ENCODE peak calls at places on chromosomes 13 and 19, in five cellular contexts. J, D, L, K and Z are unnamed samples.

GRCh38 chr13:71515639-71516038 is 351.4 kb downstream of the DACH1 start:
- DNase-seq in J (no peak), D (no peak), L (no peak), K (no peak), Z (no peak)

GRCh38 chr19:24033962-24034342 is 53.0 kb upstream of the ZNF254 start:
- DNase-seq in J (peak), D (peak), L (peak), K (peak), Z (peak)

GRCh38 chr13:31896427-31896826 is 135.1 kb upstream of the FRY start:
- DNase-seq in J (peak), D (no peak), L (no peak), K (no peak), Z (no peak)

GRCh38 chr19:1575323-1576241 is 7.5 kb upstream of the MEX3D start:
- DNase-seq in J (no peak), D (no peak), L (no peak), K (no peak), Z (no peak)

GRCh38 chr19:6113616-6114188 is 3.4 kb upstream of the RFX2 start:
- DNase-seq in J (no peak), D (no peak), L (no peak), K (no peak), Z (no peak)

GRCh38 chr19:16462757-16463250 is 9.0 kb downstream of the EPS15L1 start:
- DNase-seq in J (no peak), D (no peak), L (no peak), K (no peak), Z (peak)

GRCh38 chr19:7720351-7720750 is 11.6 kb downstream of the CLEC4G start:
- DNase-seq in J (no peak), D (no peak), L (no peak), K (no peak), Z (no peak)

GRCh38 chr19:39582891-39583625 is 19.3 kb upstream of the LGALS13 start:
- DNase-seq in J (no peak), D (no peak), L (no peak), K (no peak), Z (no peak)

GRCh38 chr13:41384749-41385503 is 72.4 kb upstream of the RGCC start:
- DNase-seq in J (peak), D (no peak), L (no peak), K (no peak), Z (peak)

GRCh38 chr13:29905845-29906244 is 55.4 kb upstream of the UBL3 start:
- DNase-seq in J (peak), D (no peak), L (no peak), K (peak), Z (peak)

GRCh38 chr13:41496420-41497234 is 39.3 kb downstream of the RGCC start:
- DNase-seq in J (peak), D (no peak), L (no peak), K (no peak), Z (no peak)

GRCh38 chr19:45764947-45765346 is 4.1 kb downstream of the SIX5 start:
- DNase-seq in J (no peak), D (peak), L (no peak), K (no peak), Z (peak)

GRCh38 chr19:46014534-46014933 is 8.3 kb downstream of the PGLYRP1 start:
- DNase-seq in J (no peak), D (no peak), L (no peak), K (no peak), Z (peak)

GRCh38 chr13:67238277-67238859 is 8.2 kb upstream of the PCDH9 start:
- DNase-seq in J (peak), D (no peak), L (no peak), K (no peak), Z (peak)

GRCh38 chr13:85798999-85799646 is at the start of gene SLITRK6:
- DNase-seq in J (peak), D (peak), L (peak), K (peak), Z (peak)

GRCh38 chr13:40102854-40103253 is 447.4 kb downstream of the COG6 start:
- DNase-seq in J (peak), D (no peak), L (peak), K (no peak), Z (no peak)

GRCh38 chr13:113786262-113786841 is 27.3 kb downstream of the TMEM255B start:
- DNase-seq in J (peak), D (no peak), L (no peak), K (no peak), Z (no peak)

GRCh38 chr19:56291857-56292256 is 19.3 kb downstream of the EDDM13 start:
- DNase-seq in J (peak), D (no peak), L (no peak), K (no peak), Z (no peak)

GRCh38 chr13:75222031-75222430 is 259.9 kb downstream of the TBC1D4 start:
- DNase-seq in J (peak), D (no peak), L (no peak), K (no peak), Z (no peak)

GRCh38 chr19:10102787-10103236 is 334 bp upstream of the ANGPTL6 start:
- DNase-seq in J (no peak), D (no peak), L (no peak), K (no peak), Z (no peak)

GRCh38 chr19:7692417-7693088 is 9.4 kb downstream of the FCER2 start:
- DNase-seq in J (no peak), D (no peak), L (no peak), K (no peak), Z (no peak)

GRCh38 chr13:98273824-98274786 is 97.0 kb upstream of the RNF113B start:
- DNase-seq in J (no peak), D (peak), L (no peak), K (no peak), Z (no peak)

GRCh38 chr19:46845959-46846459 is 4.6 kb downstream of the AP2S1 start:
- DNase-seq in J (no peak), D (no peak), L (no peak), K (no peak), Z (no peak)

GRCh38 chr13:56299650-56300049 is 841.1 kb upstream of the PRR20A start:
- DNase-seq in J (no peak), D (no peak), L (no peak), K (no peak), Z (no peak)

GRCh38 chr19:49682274-49682673 is 5.2 kb downstream of the PRMT1 start:
- DNase-seq in J (no peak), D (no peak), L (no peak), K (no peak), Z (no peak)

GRCh38 chr19:19268453-19269385 is 4.4 kb downstream of the TM6SF2 start:
- DNase-seq in J (no peak), D (no peak), L (no peak), K (no peak), Z (no peak)

GRCh38 chr13:98626298-98626940 is 49.5 kb upstream of the STK24 start:
- DNase-seq in J (no peak), D (no peak), L (peak), K (no peak), Z (peak)

GRCh38 chr19:49119411-49120324 is at the start of gene PPFIA3:
- DNase-seq in J (peak), D (peak), L (no peak), K (peak), Z (peak)

GRCh38 chr19:29804493-29804892 is 7.3 kb upstream of the CCNE1 start:
- DNase-seq in J (no peak), D (no peak), L (no peak), K (no peak), Z (no peak)

GRCh38 chr19:48135411-48135810 is 24.8 kb upstream of the PLA2G4C start:
- DNase-seq in J (no peak), D (no peak), L (no peak), K (peak), Z (peak)